ENCODE peak calls at places on chromosomes 12 and 14, in five cellular contexts. P, T, K, D and U are unnamed samples.

GRCh38 chr14:77204457-77204796 is 22.8 kb downstream of the TMEM63C start:
- DNase-seq in P (no peak), T (no peak), K (no peak), D (no peak), U (no peak)

GRCh38 chr14:85947461-85947860 is 417.5 kb downstream of the FLRT2 start:
- DNase-seq in P (no peak), T (no peak), K (no peak), D (no peak), U (no peak)

GRCh38 chr12:111201036-111201435 is 167.9 kb downstream of the PHETA1 start:
- DNase-seq in P (no peak), T (no peak), K (no peak), D (peak; percentile 76), U (no peak)

GRCh38 chr14:87491816-87492215 is 501.2 kb downstream of the GALC start:
- DNase-seq in P (no peak), T (no peak), K (no peak), D (peak; percentile 67), U (peak; percentile 54)

GRCh38 chr14:52025952-52026510 is 36.7 kb downstream of the RTRAF start:
- DNase-seq in P (no peak), T (no peak), K (no peak), D (no peak), U (no peak)

GRCh38 chr12:90481748-90482147 is 473.2 kb downstream of the CCER1 start:
- DNase-seq in P (no peak), T (no peak), K (no peak), D (no peak), U (no peak)

GRCh38 chr14:68607081-68607851 is 185.6 kb downstream of the ZFP36L1 start:
- DNase-seq in P (no peak), T (no peak), K (peak; percentile 55), D (peak; percentile 67), U (no peak)

GRCh38 chr12:117048585-117048904 is 50.7 kb downstream of the TESC start:
- DNase-seq in P (no peak), T (no peak), K (no peak), D (no peak), U (no peak)

GRCh38 chr12:119913931-119914330 is 36.8 kb upstream of the CIT start:
- DNase-seq in P (no peak), T (no peak), K (no peak), D (no peak), U (no peak)

GRCh38 chr12:123723765-123724164 is 11.6 kb downstream of the ATP6V0A2 start:
- DNase-seq in P (no peak), T (no peak), K (no peak), D (no peak), U (no peak)

GRCh38 chr12:122825773-122826724 is 9.2 kb upstream of the HIP1R start:
- DNase-seq in P (no peak), T (no peak), K (no peak), D (no peak), U (peak; percentile 73)

GRCh38 chr12:53820503-53820902 is 68.7 kb upstream of the CISTR start:
- DNase-seq in P (no peak), T (no peak), K (no peak), D (no peak), U (no peak)

GRCh38 chr12:104578453-104578852 is 121.7 kb downstream of the CHST11 start:
- DNase-seq in P (no peak), T (no peak), K (no peak), D (peak; percentile 85), U (no peak)

GRCh38 chr12:131309700-131310099 is 356.0 kb downstream of the ADGRD1 start:
- DNase-seq in P (no peak), T (no peak), K (no peak), D (peak; percentile 41), U (no peak)

GRCh38 chr12:124692443-124692842 is 125.0 kb upstream of the NCOR2 start:
- DNase-seq in P (no peak), T (no peak), K (no peak), D (no peak), U (no peak)

DNA sequence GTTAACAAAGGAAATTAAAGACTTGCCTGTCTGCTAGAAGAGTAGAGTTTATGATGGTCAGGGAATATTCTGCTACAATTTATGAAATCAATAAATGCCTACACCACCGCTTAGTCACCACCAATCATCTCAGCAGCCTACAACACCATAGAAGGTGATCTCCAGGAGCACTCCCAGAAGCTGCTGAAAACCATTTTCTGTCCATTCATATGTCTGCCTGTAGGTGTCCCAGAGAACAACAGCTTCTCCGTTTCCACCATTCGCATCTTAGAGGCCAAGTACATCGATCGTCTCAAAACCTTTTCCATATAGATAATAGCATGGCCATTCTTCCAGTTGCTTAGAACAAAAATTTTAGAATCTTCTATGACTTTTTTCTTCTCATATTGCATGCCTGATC is 303.4 kb downstream of the KCNC2 start:
- DNase-seq in P (no peak), T (no peak), K (no peak), D (no peak), U (no peak)
- TF ChIP-seq CTCF in P (no peak), T (peak; percentile 30), K (no peak), D (peak; percentile 67), U (no peak)

GRCh38 chr14:66782853-66783252 is 274.9 kb downstream of the GPHN start:
- DNase-seq in P (no peak), T (no peak), K (no peak), D (no peak), U (no peak)
- TF ChIP-seq CTCF in P (no peak), T (no peak), K (no peak), D (peak; percentile 64), U (no peak)

DNA sequence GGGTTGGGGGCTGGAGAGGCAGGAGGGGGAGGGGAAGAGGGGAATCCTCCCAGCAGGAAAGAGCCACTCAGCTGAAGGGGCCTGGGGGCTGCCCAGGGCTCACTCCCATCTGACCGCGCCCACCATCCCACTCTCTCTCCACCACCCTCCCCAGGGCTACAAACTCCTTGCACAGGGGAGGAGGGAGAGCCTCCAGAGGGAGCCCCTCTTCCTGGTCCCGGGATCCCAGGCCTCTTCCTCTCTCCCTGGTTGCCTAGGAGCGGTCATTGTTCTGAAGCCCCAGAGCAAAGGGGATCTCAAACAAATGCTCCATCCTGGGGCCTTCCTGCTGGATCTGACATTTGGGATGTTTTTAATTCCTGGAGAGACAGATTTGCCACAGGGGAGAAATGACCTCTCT is 39.8 kb upstream of the DLK1 start:
- DNase-seq in P (no peak), T (no peak), K (no peak), D (no peak), U (no peak)
- TF ChIP-seq CTCF in P (no peak), T (no peak), K (no peak), D (no peak), U (no peak)

DNA sequence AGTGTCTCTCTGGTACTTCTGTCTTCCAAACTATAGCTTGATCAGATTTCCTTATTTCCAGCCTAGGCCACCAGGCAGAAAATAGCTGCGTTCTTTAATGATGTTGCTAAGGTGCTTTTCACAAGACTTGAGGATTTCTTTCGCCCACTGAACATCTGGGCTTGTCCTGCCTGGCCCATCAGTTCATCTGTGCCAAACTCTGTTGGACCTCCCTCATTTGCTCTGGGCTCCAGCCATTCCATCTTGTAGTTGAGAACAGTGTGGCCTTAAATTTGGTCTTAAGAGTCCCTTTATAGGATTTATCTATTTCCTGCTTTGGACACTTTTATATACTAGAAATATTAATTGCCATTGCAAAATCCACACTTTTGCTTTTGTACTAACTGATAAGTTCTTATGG is 109.6 kb downstream of the TTLL5 start:
- DNase-seq in P (no peak), T (no peak), K (no peak), D (no peak), U (no peak)
- TF ChIP-seq CTCF in P (no peak), T (no peak), K (no peak), D (no peak), U (no peak)

DNA sequence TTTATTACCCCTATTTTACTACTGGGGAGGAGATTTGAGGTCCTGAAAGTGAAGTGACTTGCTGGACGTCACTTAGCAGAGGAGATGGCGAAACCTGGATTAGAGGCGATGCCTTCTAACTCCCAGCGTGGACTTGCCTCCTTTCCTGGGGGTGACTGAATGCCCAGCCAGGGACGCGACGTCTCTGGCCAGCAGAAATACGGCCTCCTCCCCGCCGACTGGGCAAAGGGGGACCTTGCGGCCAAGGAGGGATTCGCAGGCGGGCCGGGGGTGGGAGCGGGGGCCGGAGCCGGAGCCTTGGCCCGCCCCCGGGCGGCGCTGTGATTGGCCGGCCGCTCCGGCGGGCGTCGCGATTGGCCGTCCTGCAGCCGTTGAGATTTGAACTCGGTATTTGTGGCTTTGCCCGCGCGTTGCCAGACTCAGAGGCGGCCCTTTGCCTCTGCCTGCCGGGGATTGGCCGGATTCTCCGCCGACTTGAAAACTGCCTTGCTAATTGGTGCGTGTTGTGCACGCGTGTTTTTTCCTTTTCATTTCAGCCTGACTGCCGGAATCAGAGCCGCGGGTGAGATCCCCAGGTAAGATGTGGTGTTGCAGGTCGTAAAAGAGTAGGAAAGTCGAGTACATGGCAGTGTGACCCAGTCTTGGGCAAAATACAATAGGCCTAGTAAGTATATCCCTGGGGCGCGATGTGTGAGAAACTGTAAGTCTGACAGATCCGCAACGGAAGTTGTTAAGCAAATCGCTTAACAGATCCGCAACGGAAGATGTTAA is at the start of gene NCAPD2:
- DNase-seq in P (peak; percentile 97), T (peak; percentile 87), K (peak; percentile 97), D (peak; percentile 100), U (peak; percentile 94)
- TF ChIP-seq CTCF in P (peak; percentile 22), T (peak; percentile 46), K (peak; percentile 32), D (peak; percentile 71), U (no peak)

DNA sequence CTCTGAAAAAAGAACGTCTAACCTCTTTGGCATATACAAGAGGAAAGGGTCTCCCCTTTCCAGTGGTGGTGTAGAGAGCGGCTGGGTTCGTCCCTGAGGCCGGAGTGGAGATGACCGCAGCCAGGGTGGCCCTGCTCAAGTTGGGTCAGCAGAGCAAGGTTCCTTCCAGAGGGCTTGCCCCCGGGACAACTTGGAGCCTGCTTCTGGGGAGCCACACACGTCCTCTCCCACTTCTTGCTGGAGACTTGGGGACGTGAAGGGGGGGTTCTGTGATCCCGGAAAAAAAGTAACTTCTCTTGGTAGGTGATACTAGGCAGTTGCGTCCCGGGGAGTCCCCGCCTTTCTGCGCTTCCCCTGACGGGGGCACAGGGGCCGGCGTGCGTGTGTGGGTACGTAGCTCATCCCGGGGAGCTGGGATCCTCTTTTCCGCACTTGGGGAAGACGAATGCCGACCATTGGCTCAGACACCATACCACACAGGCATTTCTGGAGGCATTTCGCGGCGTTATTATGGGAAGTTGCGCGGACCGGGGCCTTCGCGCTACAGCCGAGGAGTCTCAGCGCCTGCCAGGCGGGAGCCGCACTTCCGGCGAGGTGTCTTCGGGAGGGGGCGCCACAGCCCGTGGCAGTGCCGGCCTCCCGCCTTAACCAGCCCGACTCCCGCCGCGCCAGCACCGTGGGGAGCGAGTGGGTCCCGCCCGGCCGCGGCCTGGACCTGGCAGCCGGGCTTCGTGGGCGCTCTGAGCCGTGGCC is 14.8 kb upstream of the PAX9 start:
- DNase-seq in P (peak; percentile 70), T (no peak), K (no peak), D (peak; percentile 83), U (peak; percentile 44)
- TF ChIP-seq CTCF in P (no peak), T (peak; percentile 50), K (no peak), D (peak; percentile 67), U (no peak)

DNA sequence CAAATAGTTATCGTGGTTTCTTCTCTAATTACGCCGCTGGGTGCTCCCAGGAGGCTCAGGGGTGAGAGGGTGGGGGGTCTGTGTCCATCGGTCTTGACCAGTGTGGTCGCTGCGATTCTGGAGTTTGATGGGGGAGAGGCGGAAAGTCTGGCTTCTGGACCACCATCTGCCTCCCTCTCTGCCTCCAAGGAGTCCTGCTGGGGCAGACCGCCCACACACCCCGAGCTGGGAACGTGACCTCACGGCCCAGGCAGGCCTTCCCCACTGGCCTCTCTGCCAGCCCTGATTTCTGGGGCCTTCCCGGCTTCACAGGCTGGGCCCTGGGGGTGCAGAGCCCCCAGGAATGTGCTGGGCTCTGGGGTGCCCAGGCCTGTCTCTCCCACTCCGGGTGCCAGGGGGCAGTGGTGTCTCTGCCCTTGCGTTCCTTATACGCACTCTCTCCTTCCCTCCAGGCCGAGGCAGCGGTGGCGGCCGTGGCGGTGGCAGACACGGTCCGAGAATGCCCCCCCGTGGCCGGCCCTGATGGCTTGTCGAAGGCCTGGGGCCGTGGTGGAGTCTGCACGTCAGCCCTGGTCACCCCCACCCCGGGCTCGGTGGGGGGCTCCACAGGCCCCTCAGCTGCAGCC is 19.0 kb downstream of the KIF26A start:
- DNase-seq in P (no peak), T (no peak), K (no peak), D (no peak), U (peak; percentile 46)
- TF ChIP-seq CTCF in P (no peak), T (peak; percentile 38), K (no peak), D (peak; percentile 63), U (peak; percentile 46)